ENCODE peak calls at places on chromosomes 6 and 20, in four cellular contexts. I, S, B and A are unnamed samples.
A peak's percentile ranks its signal among the peaks of the same experiment; 100 is the strongest.

GRCh38 chr6:133108377-133108776 is 132.8 kb upstream of the EYA4 start:
- DNase-seq in B (no peak), I (no peak), S (no peak), A (peak; percentile 41)

GRCh38 chr20:34624628-34625027 is 52.3 kb downstream of the PIGU start:
- DNase-seq in I (no peak), B (no peak), S (no peak), A (no peak)

GRCh38 chr6:11851405-11851804 is 72.8 kb upstream of the ADTRP start:
- DNase-seq in I (no peak), S (no peak), B (no peak), A (no peak)

GRCh38 chr6:149037026-149037734 is 280.3 kb upstream of the TAB2 start:
- DNase-seq in I (no peak), B (no peak), S (no peak), A (no peak)

GRCh38 chr20:2631228-2631627 is 21.2 kb upstream of the NOP56 start:
- DNase-seq in S (no peak), B (no peak), I (no peak), A (no peak)

GRCh38 chr6:16651871-16652270 is 109.4 kb downstream of the ATXN1 start:
- DNase-seq in B (no peak), S (no peak), I (no peak), A (no peak)

GRCh38 chr6:64037421-64037820 is 401.8 kb downstream of the PHF3 start:
- DNase-seq in B (no peak), S (no peak), I (no peak), A (no peak)

GRCh38 chr6:1068068-1068467 is 243.8 kb upstream of the FOXQ1 start:
- DNase-seq in S (no peak), I (peak; percentile 60), B (no peak), A (no peak)

GRCh38 chr20:59351148-59352040 is 51.0 kb downstream of the EDN3 start:
- DNase-seq in S (no peak), B (no peak), I (no peak), A (no peak)

GRCh38 chr6:15562954-15563353 is 99.9 kb downstream of the DTNBP1 start:
- DNase-seq in S (no peak), I (no peak), B (no peak), A (no peak)

GRCh38 chr6:75213112-75213511 is 7.3 kb upstream of the COL12A1 start:
- DNase-seq in S (no peak), B (no peak), I (no peak), A (no peak)

GRCh38 chr6:85193339-85193738 is 256.5 kb upstream of the NT5E start:
- DNase-seq in B (no peak), I (no peak), S (no peak), A (no peak)

GRCh38 chr6:85191656-85192055 is 258.2 kb upstream of the NT5E start:
- DNase-seq in I (no peak), B (no peak), S (no peak), A (no peak)

GRCh38 chr6:85186546-85187170 is 263.2 kb upstream of the NT5E start:
- DNase-seq in B (no peak), S (no peak), I (no peak), A (no peak)

GRCh38 chr6:85192596-85192995 is 257.3 kb upstream of the NT5E start:
- DNase-seq in I (no peak), B (no peak), S (no peak), A (no peak)

GRCh38 chr6:85192186-85192585 is 257.7 kb upstream of the NT5E start:
- DNase-seq in S (no peak), B (no peak), I (no peak), A (no peak)
- TF ChIP-seq NFIC in S (no peak), B (no peak), I (no peak), A (no peak)

GRCh38 chr6:155325700-155326516 is 11.6 kb upstream of the TFB1M start:
- DNase-seq in S (no peak), B (no peak), I (peak; percentile 35), A (no peak)

GRCh38 chr6:155329460-155330132 is 15.3 kb upstream of the TFB1M start:
- DNase-seq in I (no peak), S (no peak), B (no peak), A (no peak)

GRCh38 chr6:155328074-155328538 is 13.8 kb upstream of the TFB1M start:
- DNase-seq in S (no peak), B (no peak), I (no peak), A (no peak)

GRCh38 chr6:155328539-155329459 is 14.5 kb upstream of the TFB1M start:
- DNase-seq in B (no peak), S (no peak), I (peak; percentile 100), A (no peak)

DNA sequence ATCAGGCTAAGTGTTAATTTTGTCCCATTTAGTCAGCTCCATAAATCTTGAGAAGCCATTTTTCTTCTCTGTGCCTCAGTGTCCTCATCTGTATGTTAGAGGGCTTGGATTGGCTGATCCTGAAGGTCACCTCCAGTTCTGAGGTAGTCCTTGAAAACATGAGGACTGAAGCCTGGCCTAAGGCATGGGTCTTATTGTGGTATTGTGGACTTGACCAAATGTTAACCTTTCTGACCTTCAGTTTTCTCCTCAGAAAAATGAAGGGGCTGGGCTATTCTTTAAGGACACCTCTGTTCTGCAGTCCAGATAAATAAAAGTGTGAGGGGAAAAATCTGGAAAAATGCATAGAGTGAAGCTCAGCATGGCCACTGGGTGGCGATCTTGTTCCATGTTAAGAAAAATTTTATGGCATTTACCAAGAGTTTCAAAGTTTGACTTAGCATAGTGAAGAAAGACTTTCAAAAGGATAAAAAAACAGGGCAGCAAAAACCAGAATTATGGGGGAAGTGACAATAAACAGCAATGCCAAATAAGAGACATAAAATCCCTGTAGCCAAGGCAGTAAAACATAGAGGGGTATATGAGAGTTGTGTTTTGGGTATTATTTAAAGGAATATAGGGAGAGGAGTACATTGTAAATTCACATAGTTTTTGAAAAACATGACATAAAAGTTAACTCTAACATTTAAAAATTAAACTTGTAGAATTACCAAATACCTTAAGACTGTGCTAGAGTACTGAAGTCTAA is 13.2 kb upstream of the TFB1M start:
- DNase-seq in S (no peak), I (peak; percentile 86), B (peak; percentile 44), A (peak; percentile 35)
- TF ChIP-seq NFIC in S (no peak), I (peak; percentile 43), B (no peak), A (no peak)

DNA sequence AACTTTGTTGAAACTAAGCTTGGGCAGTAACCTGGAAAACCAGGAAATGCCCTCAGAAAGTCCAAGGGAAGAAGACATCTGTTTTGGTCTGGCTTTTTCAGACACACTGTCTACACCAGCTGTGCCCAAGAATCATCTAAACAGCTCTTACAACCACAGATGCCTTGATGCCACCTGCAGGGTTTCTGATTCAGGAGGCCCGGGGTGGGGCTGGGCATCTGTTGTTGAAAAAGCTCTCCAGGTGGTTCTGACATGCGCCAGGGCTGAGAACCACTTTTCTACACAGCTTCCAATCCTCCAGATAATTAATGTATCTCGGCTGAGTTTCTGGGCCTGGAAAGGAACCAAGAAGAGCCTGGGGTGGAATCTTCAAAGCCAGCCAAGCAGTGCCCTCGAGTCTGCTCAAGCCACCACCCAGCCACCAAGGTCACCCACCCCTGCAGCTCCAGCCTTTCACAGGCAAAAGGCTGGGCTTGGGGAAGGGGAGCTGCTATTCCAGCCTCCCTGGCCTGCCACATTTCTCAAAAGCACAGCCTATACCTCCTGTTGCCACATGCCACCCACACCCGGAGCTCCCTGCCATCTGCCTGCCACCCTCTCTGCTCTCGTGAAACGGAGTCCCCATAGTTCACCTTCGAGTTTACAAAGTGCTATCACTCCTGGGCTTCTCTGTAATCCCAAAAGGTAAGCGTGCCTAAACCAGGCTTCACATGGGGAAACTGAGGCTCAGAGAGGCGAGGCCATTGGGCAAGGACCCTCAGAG is 9.4 kb downstream of the MDGA1 start:
- DNase-seq in B (no peak), I (no peak), S (no peak), A (no peak)
- TF ChIP-seq NFIC in B (no peak), I (no peak), S (no peak), A (no peak)

DNA sequence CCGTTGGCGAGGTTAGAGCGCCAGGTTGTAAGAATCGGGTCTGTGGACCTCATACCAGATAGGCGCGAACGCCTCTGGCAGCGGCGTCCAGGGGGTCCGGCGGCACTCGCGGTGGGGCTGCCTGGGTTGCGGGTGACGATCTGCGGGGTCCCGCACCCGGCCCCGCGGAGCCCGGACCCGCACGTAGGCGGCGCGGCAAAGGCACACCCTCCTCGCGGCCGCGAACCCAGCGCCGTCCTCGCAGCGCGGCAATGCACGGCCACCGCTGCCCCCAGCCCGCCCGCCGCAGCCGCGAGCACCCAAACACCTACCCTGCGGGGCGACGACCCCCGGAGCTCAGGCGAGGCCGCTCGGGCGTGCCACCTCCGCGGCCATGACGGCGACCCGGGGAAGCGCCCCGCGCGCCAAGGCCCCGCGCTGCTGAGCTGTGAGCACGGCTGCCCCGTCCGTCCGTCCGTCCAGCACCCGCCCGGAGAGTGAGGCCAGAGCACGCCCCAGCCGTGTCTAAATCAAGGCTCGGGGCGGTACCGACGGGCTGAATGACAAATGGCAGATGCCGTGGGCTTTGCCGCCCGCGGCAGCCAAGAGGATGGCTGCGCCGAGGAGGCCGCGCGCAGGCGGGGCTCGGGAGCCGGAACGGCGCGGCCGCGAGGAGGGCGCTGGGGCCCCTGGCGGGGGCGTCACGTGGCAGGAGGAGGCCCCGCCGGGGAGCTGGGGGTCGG is at the start of gene PLAGL1:
- DNase-seq in B (peak; percentile 53), S (no peak), I (peak; percentile 4), A (peak; percentile 68)
- TF ChIP-seq NFIC in B (no peak), S (no peak), I (no peak), A (no peak)

GRCh38 chr6:89482136-89482535 is 49.2 kb downstream of the ANKRD6 start:
- DNase-seq in S (no peak), B (no peak), I (no peak), A (no peak)
- TF ChIP-seq NFIC in S (no peak), B (no peak), I (no peak), A (no peak)

GRCh38 chr6:40798069-40798770 is 211.1 kb upstream of the LRFN2 start:
- DNase-seq in I (no peak), B (no peak), S (no peak), A (no peak)
- TF ChIP-seq NFIC in I (no peak), B (no peak), S (no peak), A (no peak)

GRCh38 chr6:19472168-19472567 is 365.0 kb upstream of the ID4 start:
- DNase-seq in B (no peak), S (no peak), I (no peak), A (no peak)
- TF ChIP-seq NFIC in B (no peak), S (no peak), I (no peak), A (no peak)